ENCODE peak calls at places on chromosomes 12 and 14, in five cellular contexts. B is H7, X is tibial artery, R is IMR-90, W is tibial nerve. T is an unnamed sample.

GRCh38 chr12:75444444-75445136 is 36.0 kb upstream of the GLIPR1 start:
- DNase-seq in B (no peak), X (no peak), R (peak), W (no peak), T (no peak)

GRCh38 chr12:5756443-5756842 is 188.6 kb downstream of the ANO2 start:
- DNase-seq in B (no peak), X (no peak), R (no peak), W (no peak), T (no peak)

GRCh38 chr14:35079742-35080141 is 33.7 kb downstream of the FAM177A1 start:
- DNase-seq in B (no peak), X (no peak), R (no peak), W (no peak), T (no peak)

GRCh38 chr12:50948798-50949197 is 3.5 kb upstream of the HIGD1C start:
- DNase-seq in B (no peak), X (no peak), R (peak), W (no peak), T (no peak)

GRCh38 chr14:68520637-68521556 is 272.0 kb downstream of the ZFP36L1 start:
- DNase-seq in B (peak), X (no peak), R (no peak), W (no peak), T (no peak)

GRCh38 chr12:14284189-14284722 is 81.2 kb upstream of the ATF7IP start:
- DNase-seq in B (peak), X (no peak), R (peak), W (no peak), T (no peak)

GRCh38 chr12:50099302-50100008 is 4.4 kb upstream of the GPD1 start:
- DNase-seq in B (no peak), X (no peak), R (peak), W (no peak), T (no peak)

GRCh38 chr12:10584415-10584814 is 29.0 kb downstream of the MAGOHB start:
- DNase-seq in B (no peak), X (no peak), R (peak), W (no peak), T (no peak)

GRCh38 chr12:68812553-68813241 is 4.7 kb downstream of the MDM2 start:
- DNase-seq in B (no peak), X (no peak), R (no peak), W (no peak), T (no peak)
- H3K4me3 ChIP-seq in B (no peak), X (no peak), R (no peak), W (no peak), T (no peak)

GRCh38 chr14:53954551-53955233 is 1.9 kb downstream of the BMP4 start:
- DNase-seq in B (peak), X (peak), R (peak), W (peak), T (no peak)

GRCh38 chr14:53956427-53957201 is at the start of gene BMP4:
- DNase-seq in B (peak), X (peak), R (peak), W (peak), T (no peak)

GRCh38 chr14:53953828-53954550 is 2.6 kb downstream of the BMP4 start:
- DNase-seq in B (peak), X (peak), R (peak), W (peak), T (no peak)

GRCh38 chr14:53955671-53956426 is 776 bp downstream of the BMP4 start:
- DNase-seq in B (peak), X (peak), R (no peak), W (no peak), T (no peak)

DNA sequence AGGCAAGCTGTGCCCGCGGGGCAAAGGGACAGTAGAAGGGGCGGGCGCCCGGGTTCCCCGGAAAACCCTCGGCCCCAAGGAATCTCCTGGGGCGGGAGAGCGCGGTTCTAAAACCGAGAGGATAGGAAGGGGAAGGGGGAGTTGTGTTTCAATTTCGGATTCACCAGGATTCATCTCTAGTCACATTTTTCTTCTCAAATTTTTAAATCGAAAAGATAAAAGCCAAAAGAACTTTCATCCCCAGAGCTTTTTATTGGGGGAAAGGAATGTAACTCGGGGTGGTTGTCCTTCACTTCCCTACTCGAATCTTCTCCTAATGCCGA is 1.4 kb downstream of the BMP4 start:
- DNase-seq in B (peak), X (no peak), R (no peak), W (no peak), T (no peak)
- H3K4me3 ChIP-seq in B (peak), X (peak), R (peak), W (peak), T (no peak)

GRCh38 chr14:63203618-63204406 is 431 bp upstream of the RHOJ start:
- DNase-seq in B (peak), X (peak), R (peak), W (peak), T (no peak)
- H3K4me3 ChIP-seq in B (no peak), X (peak), R (peak), W (peak), T (no peak)

GRCh38 chr14:62734831-62735230 is 310.4 kb downstream of the KCNH5 start:
- DNase-seq in B (no peak), X (no peak), R (no peak), W (no peak), T (no peak)
- H3K4me3 ChIP-seq in B (no peak), X (no peak), R (no peak), W (no peak), T (no peak)

GRCh38 chr12:54204316-54204715 is 15.5 kb upstream of the SMUG1 start:
- DNase-seq in B (no peak), X (no peak), R (no peak), W (no peak), T (no peak)
- H3K4me3 ChIP-seq in B (no peak), X (no peak), R (no peak), W (no peak), T (no peak)

DNA sequence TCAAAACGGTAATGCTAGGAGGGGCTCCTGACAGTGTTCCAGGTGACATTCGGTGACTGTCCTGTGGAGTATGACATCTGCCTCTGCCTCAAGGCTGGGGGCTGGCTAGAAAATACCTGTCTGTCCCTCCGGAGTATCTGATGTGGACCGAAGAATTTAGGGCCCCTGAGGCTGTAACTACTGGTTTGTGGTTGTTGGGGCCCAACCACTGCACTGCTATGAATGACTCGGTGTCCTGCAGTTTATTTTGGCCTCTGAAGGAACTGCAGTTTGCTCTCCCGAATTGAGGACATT is 198.9 kb upstream of the CAND1 start:
- DNase-seq in B (no peak), X (no peak), R (no peak), W (no peak), T (no peak)
- H3K4me3 ChIP-seq in B (peak), X (no peak), R (no peak), W (no peak), T (no peak)

DNA sequence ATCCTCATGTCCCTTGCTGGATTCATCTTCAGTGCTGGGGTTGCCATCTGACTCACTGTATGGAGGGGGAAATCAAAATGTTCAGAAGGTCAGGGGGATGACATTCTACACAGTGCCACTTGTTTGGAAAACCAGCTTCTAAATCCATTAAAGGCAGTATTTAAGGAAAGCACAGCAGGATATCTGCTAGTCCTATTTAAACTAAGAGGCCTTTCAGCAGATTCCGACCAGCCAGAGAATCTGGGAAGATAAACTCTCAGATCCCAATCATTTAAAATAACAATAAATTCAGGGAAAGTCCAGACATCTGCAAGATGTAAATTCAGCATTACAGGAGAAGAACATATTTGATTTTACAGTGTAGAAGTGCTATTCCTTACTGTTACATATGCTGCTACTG is 3.8 kb downstream of the SIX4 start:
- DNase-seq in B (no peak), X (no peak), R (peak), W (no peak), T (no peak)
- H3K4me3 ChIP-seq in B (no peak), X (no peak), R (peak), W (no peak), T (no peak)